ENCODE peak calls at places on chromosomes 12 and 14, in ten cellular contexts. One of them, this sample, is unnamed.

GRCh38 chr12:79384551-79384950 is 306.2 kb downstream of the PAWR start:
- DNase-seq in amygdala: no peak
- DNase-seq in stimulated activated CD8-positive, alpha-beta memory T cell treated with anti-CD3 and anti-CD28 coated beads, Interleukin-7, amount 100 ng/mL, for 1 hour: no peak
- DNase-seq in HEK293T: no peak
- DNase-seq in right lobe of liver: no peak
- DNase-seq in upper lobe of left lung: no peak
- DNase-seq in endothelial cell: no peak
- DNase-seq in AG08396: no peak
- DNase-seq in activated CD8-positive, alpha-beta memory T cell treated with anti-CD3 and anti-CD28 coated beads for 24 hours: no peak
- DNase-seq in stimulated activated CD4-positive, alpha-beta T cell treated with anti-CD3 and anti-CD28 coated beads, Interleukin-4, amount 100 ng/mL, for 1 hour: no peak
- DNase-seq in this sample: no peak

GRCh38 chr12:52826611-52827498 is 7.3 kb downstream of the KRT79 start:
- DNase-seq in upper lobe of left lung: no peak
- DNase-seq in stimulated activated CD8-positive, alpha-beta memory T cell treated with anti-CD3 and anti-CD28 coated beads, Interleukin-7, amount 100 ng/mL, for 1 hour: no peak
- DNase-seq in AG08396: peak
- DNase-seq in amygdala: no peak
- DNase-seq in right lobe of liver: no peak
- DNase-seq in activated CD8-positive, alpha-beta memory T cell treated with anti-CD3 and anti-CD28 coated beads for 24 hours: no peak
- DNase-seq in HEK293T: no peak
- DNase-seq in endothelial cell: no peak
- DNase-seq in stimulated activated CD4-positive, alpha-beta T cell treated with anti-CD3 and anti-CD28 coated beads, Interleukin-4, amount 100 ng/mL, for 1 hour: no peak
- DNase-seq in this sample: no peak

GRCh38 chr12:3038931-3039510 is 38.2 kb upstream of the TSPAN9 start:
- DNase-seq in stimulated activated CD8-positive, alpha-beta memory T cell treated with anti-CD3 and anti-CD28 coated beads, Interleukin-7, amount 100 ng/mL, for 1 hour: no peak
- DNase-seq in AG08396: no peak
- DNase-seq in amygdala: no peak
- DNase-seq in endothelial cell: no peak
- DNase-seq in activated CD8-positive, alpha-beta memory T cell treated with anti-CD3 and anti-CD28 coated beads for 24 hours: no peak
- DNase-seq in right lobe of liver: no peak
- DNase-seq in upper lobe of left lung: no peak
- DNase-seq in stimulated activated CD4-positive, alpha-beta T cell treated with anti-CD3 and anti-CD28 coated beads, Interleukin-4, amount 100 ng/mL, for 1 hour: no peak
- DNase-seq in HEK293T: no peak
- DNase-seq in this sample: no peak

GRCh38 chr12:19130224-19131019 is 889 bp downstream of the PLEKHA5 start:
- DNase-seq in HEK293T: peak
- DNase-seq in right lobe of liver: peak
- DNase-seq in stimulated activated CD8-positive, alpha-beta memory T cell treated with anti-CD3 and anti-CD28 coated beads, Interleukin-7, amount 100 ng/mL, for 1 hour: no peak
- DNase-seq in upper lobe of left lung: peak
- DNase-seq in stimulated activated CD4-positive, alpha-beta T cell treated with anti-CD3 and anti-CD28 coated beads, Interleukin-4, amount 100 ng/mL, for 1 hour: peak
- DNase-seq in amygdala: no peak
- DNase-seq in AG08396: peak
- DNase-seq in endothelial cell: peak
- DNase-seq in activated CD8-positive, alpha-beta memory T cell treated with anti-CD3 and anti-CD28 coated beads for 24 hours: peak
- DNase-seq in this sample: peak

GRCh38 chr12:121963341-121964018 is 45.1 kb downstream of the CFAP251 start:
- DNase-seq in amygdala: no peak
- DNase-seq in endothelial cell: no peak
- DNase-seq in stimulated activated CD8-positive, alpha-beta memory T cell treated with anti-CD3 and anti-CD28 coated beads, Interleukin-7, amount 100 ng/mL, for 1 hour: no peak
- DNase-seq in AG08396: no peak
- DNase-seq in HEK293T: no peak
- DNase-seq in upper lobe of left lung: no peak
- DNase-seq in stimulated activated CD4-positive, alpha-beta T cell treated with anti-CD3 and anti-CD28 coated beads, Interleukin-4, amount 100 ng/mL, for 1 hour: no peak
- DNase-seq in right lobe of liver: no peak
- DNase-seq in activated CD8-positive, alpha-beta memory T cell treated with anti-CD3 and anti-CD28 coated beads for 24 hours: no peak
- DNase-seq in this sample: no peak

GRCh38 chr14:31294736-31295398 is 87.3 kb upstream of the HECTD1 start:
- DNase-seq in amygdala: no peak
- DNase-seq in HEK293T: no peak
- DNase-seq in upper lobe of left lung: no peak
- DNase-seq in stimulated activated CD8-positive, alpha-beta memory T cell treated with anti-CD3 and anti-CD28 coated beads, Interleukin-7, amount 100 ng/mL, for 1 hour: no peak
- DNase-seq in stimulated activated CD4-positive, alpha-beta T cell treated with anti-CD3 and anti-CD28 coated beads, Interleukin-4, amount 100 ng/mL, for 1 hour: no peak
- DNase-seq in AG08396: no peak
- DNase-seq in activated CD8-positive, alpha-beta memory T cell treated with anti-CD3 and anti-CD28 coated beads for 24 hours: no peak
- DNase-seq in endothelial cell: no peak
- DNase-seq in right lobe of liver: no peak
- DNase-seq in this sample: no peak

GRCh38 chr14:36647827-36648753 is 13.6 kb upstream of the PAX9 start:
- DNase-seq in AG08396: peak
- DNase-seq in HEK293T: no peak
- DNase-seq in amygdala: no peak
- DNase-seq in endothelial cell: peak
- DNase-seq in stimulated activated CD8-positive, alpha-beta memory T cell treated with anti-CD3 and anti-CD28 coated beads, Interleukin-7, amount 100 ng/mL, for 1 hour: no peak
- DNase-seq in right lobe of liver: no peak
- DNase-seq in activated CD8-positive, alpha-beta memory T cell treated with anti-CD3 and anti-CD28 coated beads for 24 hours: no peak
- DNase-seq in stimulated activated CD4-positive, alpha-beta T cell treated with anti-CD3 and anti-CD28 coated beads, Interleukin-4, amount 100 ng/mL, for 1 hour: no peak
- DNase-seq in upper lobe of left lung: no peak
- DNase-seq in this sample: no peak

GRCh38 chr14:36700656-36701055 is 39.0 kb downstream of the PAX9 start:
- DNase-seq in upper lobe of left lung: no peak
- DNase-seq in stimulated activated CD8-positive, alpha-beta memory T cell treated with anti-CD3 and anti-CD28 coated beads, Interleukin-7, amount 100 ng/mL, for 1 hour: no peak
- DNase-seq in right lobe of liver: no peak
- DNase-seq in activated CD8-positive, alpha-beta memory T cell treated with anti-CD3 and anti-CD28 coated beads for 24 hours: no peak
- DNase-seq in HEK293T: no peak
- DNase-seq in AG08396: no peak
- DNase-seq in stimulated activated CD4-positive, alpha-beta T cell treated with anti-CD3 and anti-CD28 coated beads, Interleukin-4, amount 100 ng/mL, for 1 hour: no peak
- DNase-seq in amygdala: no peak
- DNase-seq in endothelial cell: no peak
- DNase-seq in this sample: no peak

GRCh38 chr12:118259079-118259478 is 113.6 kb downstream of the TAOK3 start:
- DNase-seq in right lobe of liver: no peak
- DNase-seq in activated CD8-positive, alpha-beta memory T cell treated with anti-CD3 and anti-CD28 coated beads for 24 hours: no peak
- DNase-seq in HEK293T: no peak
- DNase-seq in stimulated activated CD8-positive, alpha-beta memory T cell treated with anti-CD3 and anti-CD28 coated beads, Interleukin-7, amount 100 ng/mL, for 1 hour: no peak
- DNase-seq in stimulated activated CD4-positive, alpha-beta T cell treated with anti-CD3 and anti-CD28 coated beads, Interleukin-4, amount 100 ng/mL, for 1 hour: no peak
- DNase-seq in upper lobe of left lung: no peak
- DNase-seq in AG08396: no peak
- DNase-seq in endothelial cell: no peak
- DNase-seq in amygdala: no peak
- DNase-seq in this sample: no peak

GRCh38 chr12:49094104-49094948 is at the start of gene DHH:
- DNase-seq in stimulated activated CD4-positive, alpha-beta T cell treated with anti-CD3 and anti-CD28 coated beads, Interleukin-4, amount 100 ng/mL, for 1 hour: no peak
- DNase-seq in right lobe of liver: no peak
- DNase-seq in stimulated activated CD8-positive, alpha-beta memory T cell treated with anti-CD3 and anti-CD28 coated beads, Interleukin-7, amount 100 ng/mL, for 1 hour: no peak
- DNase-seq in HEK293T: no peak
- DNase-seq in endothelial cell: peak
- DNase-seq in activated CD8-positive, alpha-beta memory T cell treated with anti-CD3 and anti-CD28 coated beads for 24 hours: peak
- DNase-seq in amygdala: no peak
- DNase-seq in upper lobe of left lung: peak
- DNase-seq in AG08396: peak
- DNase-seq in this sample: no peak

GRCh38 chr12:29980304-29980703 is 196.6 kb upstream of the TMTC1 start:
- DNase-seq in upper lobe of left lung: no peak
- DNase-seq in amygdala: no peak
- DNase-seq in activated CD8-positive, alpha-beta memory T cell treated with anti-CD3 and anti-CD28 coated beads for 24 hours: no peak
- DNase-seq in stimulated activated CD8-positive, alpha-beta memory T cell treated with anti-CD3 and anti-CD28 coated beads, Interleukin-7, amount 100 ng/mL, for 1 hour: no peak
- DNase-seq in stimulated activated CD4-positive, alpha-beta T cell treated with anti-CD3 and anti-CD28 coated beads, Interleukin-4, amount 100 ng/mL, for 1 hour: no peak
- DNase-seq in HEK293T: no peak
- DNase-seq in endothelial cell: no peak
- DNase-seq in AG08396: no peak
- DNase-seq in right lobe of liver: no peak
- DNase-seq in this sample: no peak

GRCh38 chr14:73740921-73741326 is 26.7 kb upstream of the PNMA1 start:
- DNase-seq in stimulated activated CD4-positive, alpha-beta T cell treated with anti-CD3 and anti-CD28 coated beads, Interleukin-4, amount 100 ng/mL, for 1 hour: no peak
- DNase-seq in activated CD8-positive, alpha-beta memory T cell treated with anti-CD3 and anti-CD28 coated beads for 24 hours: no peak
- DNase-seq in upper lobe of left lung: peak
- DNase-seq in AG08396: peak
- DNase-seq in endothelial cell: no peak
- DNase-seq in HEK293T: no peak
- DNase-seq in right lobe of liver: peak
- DNase-seq in amygdala: no peak
- DNase-seq in stimulated activated CD8-positive, alpha-beta memory T cell treated with anti-CD3 and anti-CD28 coated beads, Interleukin-7, amount 100 ng/mL, for 1 hour: no peak
- DNase-seq in this sample: no peak

GRCh38 chr12:8823565-8824300 is 1.3 kb downstream of the A2ML1 start:
- DNase-seq in amygdala: no peak
- DNase-seq in HEK293T: peak
- DNase-seq in upper lobe of left lung: peak
- DNase-seq in stimulated activated CD4-positive, alpha-beta T cell treated with anti-CD3 and anti-CD28 coated beads, Interleukin-4, amount 100 ng/mL, for 1 hour: no peak
- DNase-seq in endothelial cell: peak
- DNase-seq in right lobe of liver: no peak
- DNase-seq in stimulated activated CD8-positive, alpha-beta memory T cell treated with anti-CD3 and anti-CD28 coated beads, Interleukin-7, amount 100 ng/mL, for 1 hour: no peak
- DNase-seq in activated CD8-positive, alpha-beta memory T cell treated with anti-CD3 and anti-CD28 coated beads for 24 hours: no peak
- DNase-seq in AG08396: peak
- DNase-seq in this sample: peak

This sample was measured in H54.